ENCODE peak calls at places on chromosomes 1 and 21, in four cellular contexts. G, D, R and P are unnamed samples.

GRCh38 chr1:35568975-35569395 is 4.1 kb upstream of the TFAP2E start:
- DNase-seq in G (peak; percentile 74), D (no peak), R (peak; percentile 51), P (peak; percentile 63)

GRCh38 chr1:221419513-221420088 is 322.3 kb downstream of the DUSP10 start:
- DNase-seq in G (no peak), D (no peak), R (peak; percentile 69), P (peak; percentile 67)

GRCh38 chr1:167258858-167259257 is 38.2 kb downstream of the POU2F1 start:
- DNase-seq in G (no peak), D (no peak), R (no peak), P (peak; percentile 56)

GRCh38 chr1:210232524-210233215 is at the start of gene SERTAD4:
- DNase-seq in G (no peak), D (no peak), R (peak; percentile 39), P (peak; percentile 31)

GRCh38 chr1:44250113-44250781 is 37.0 kb downstream of the DMAP1 start:
- DNase-seq in G (no peak), D (no peak), R (no peak), P (no peak)

GRCh38 chr1:56017336-56017735 is 562.0 kb downstream of the PLPP3 start:
- DNase-seq in G (no peak), D (no peak), R (no peak), P (no peak)

GRCh38 chr1:36515315-36516138 is 32.8 kb upstream of the CSF3R start:
- DNase-seq in G (no peak), D (no peak), R (no peak), P (no peak)

GRCh38 chr21:44686000-44686781 is 4.2 kb upstream of the KRTAP12-1 start:
- DNase-seq in G (no peak), D (no peak), R (no peak), P (no peak)

GRCh38 chr1:174768949-174769348 is 230.8 kb upstream of the CACYBP start:
- DNase-seq in G (no peak), D (no peak), R (no peak), P (no peak)

GRCh38 chr1:69421286-69421685 is 146.4 kb upstream of the LRRC7 start:
- DNase-seq in G (peak; percentile 16), D (no peak), R (no peak), P (no peak)

GRCh38 chr1:53979712-53980450 is 33.7 kb downstream of the LRRC42 start:
- DNase-seq in G (no peak), D (no peak), R (no peak), P (no peak)

GRCh38 chr1:61337981-61338848 is 255.9 kb downstream of the NFIA start:
- DNase-seq in G (peak; percentile 95), D (no peak), R (peak; percentile 91), P (peak; percentile 90)

GRCh38 chr1:107141491-107142369 is 891 bp downstream of the NTNG1 start:
- DNase-seq in G (peak; percentile 14), D (peak; percentile 32), R (peak; percentile 50), P (peak; percentile 57)

GRCh38 chr1:50605186-50605875 is 182.1 kb upstream of the DMRTA2 start:
- DNase-seq in G (peak; percentile 63), D (no peak), R (peak; percentile 50), P (peak; percentile 55)

GRCh38 chr1:194873328-194873923 is 1687.0 kb upstream of the B3GALT2 start:
- DNase-seq in G (no peak), D (no peak), R (no peak), P (no peak)

GRCh38 chr1:171441278-171441677 is 44.1 kb upstream of the PRRC2C start:
- DNase-seq in G (peak; percentile 12), D (no peak), R (peak; percentile 76), P (peak; percentile 85)

GRCh38 chr1:152884506-152884905 is 6.4 kb downstream of the SMCP start:
- DNase-seq in G (no peak), D (no peak), R (no peak), P (no peak)

GRCh38 chr1:56326056-56326455 is 253.3 kb downstream of the PLPP3 start:
- DNase-seq in G (no peak), D (no peak), R (no peak), P (no peak)

GRCh38 chr1:9807541-9807940 is 16.2 kb downstream of the CLSTN1 start:
- DNase-seq in G (no peak), D (no peak), R (no peak), P (no peak)

GRCh38 chr1:93980320-93980744 is 71.1 kb upstream of the GCLM start:
- DNase-seq in G (no peak), D (no peak), R (no peak), P (peak; percentile 30)

GRCh38 chr1:67795179-67795916 is 37.9 kb downstream of the GNG12 start:
- DNase-seq in G (no peak), D (no peak), R (no peak), P (no peak)

GRCh38 chr1:31605908-31606427 is 11.5 kb upstream of the HCRTR1 start:
- DNase-seq in G (peak; percentile 78), D (peak; percentile 26), R (peak; percentile 66), P (peak; percentile 31)

GRCh38 chr1:205739348-205740160 is 10.4 kb downstream of the NUCKS1 start:
- DNase-seq in G (peak; percentile 51), D (no peak), R (peak; percentile 36), P (peak; percentile 94)

GRCh38 chr1:57659804-57660203 is 235.9 kb upstream of the DAB1 start:
- DNase-seq in G (no peak), D (no peak), R (no peak), P (no peak)

GRCh38 chr1:221881805-221882581 is 140.1 kb upstream of the DUSP10 start:
- DNase-seq in G (no peak), D (no peak), R (no peak), P (no peak)

GRCh38 chr1:55326496-55326895 is 111.3 kb upstream of the USP24 start:
- DNase-seq in G (no peak), D (no peak), R (peak; percentile 46), P (peak; percentile 50)

GRCh38 chr1:51622455-51622913 is 5.6 kb downstream of the OSBPL9 start:
- DNase-seq in G (peak; percentile 80), D (no peak), R (peak; percentile 69), P (peak; percentile 71)

GRCh38 chr1:41805771-41806471 is 112.8 kb downstream of the HIVEP3 start:
- DNase-seq in G (no peak), D (no peak), R (no peak), P (no peak)

GRCh38 chr1:2067981-2068380 is 17.8 kb downstream of the PRKCZ start:
- DNase-seq in G (no peak), D (no peak), R (no peak), P (no peak)

GRCh38 chr1:32612189-32612881 is 38.0 kb downstream of the ZBTB8OS start:
- DNase-seq in G (peak; percentile 72), D (peak; percentile 55), R (peak; percentile 54), P (peak; percentile 74)
- TF ChIP-seq CTCF in G (peak; percentile 24), D (no peak), R (peak; percentile 63), P (peak; percentile 18)

GRCh38 chr1:196305216-196305615 is 303.0 kb downstream of the KCNT2 start:
- DNase-seq in G (no peak), D (no peak), R (no peak), P (no peak)

GRCh38 chr1:196312739-196313138 is 295.5 kb downstream of the KCNT2 start:
- DNase-seq in G (no peak), D (no peak), R (no peak), P (no peak)

GRCh38 chr1:196308171-196308570 is 300.1 kb downstream of the KCNT2 start:
- DNase-seq in G (no peak), D (no peak), R (no peak), P (no peak)

GRCh38 chr1:196306421-196306820 is 301.8 kb downstream of the KCNT2 start:
- DNase-seq in G (no peak), D (no peak), R (no peak), P (no peak)

DNA sequence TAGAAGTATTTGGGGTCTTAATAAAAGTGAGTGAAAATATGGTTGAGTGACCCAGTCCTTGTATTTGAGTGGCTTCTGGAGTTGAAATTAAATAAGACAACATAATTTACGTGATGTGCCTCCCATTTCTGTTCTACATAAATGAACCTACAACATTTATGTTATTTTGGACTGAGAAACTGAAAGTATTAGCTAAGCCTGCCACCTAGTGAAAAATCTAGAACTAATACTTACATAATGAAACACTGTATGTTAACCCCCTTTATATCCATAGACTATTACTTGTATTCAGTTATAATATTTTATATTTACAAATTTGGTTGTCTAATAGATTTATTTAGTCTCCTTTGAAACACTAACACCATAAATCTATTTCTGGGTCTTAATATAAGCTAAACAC is 298.9 kb downstream of the KCNT2 start:
- DNase-seq in G (no peak), D (no peak), R (peak; percentile 43), P (peak; percentile 23)
- TF ChIP-seq CTCF in G (no peak), D (no peak), R (peak; percentile 76), P (no peak)

GRCh38 chr1:208652300-208653160 is 408.3 kb upstream of the PLXNA2 start:
- DNase-seq in G (peak; percentile 80), D (no peak), R (peak; percentile 63), P (peak; percentile 61)

GRCh38 chr1:208654241-208654640 is 410.1 kb upstream of the PLXNA2 start:
- DNase-seq in G (peak; percentile 5), D (no peak), R (no peak), P (peak; percentile 13)
- TF ChIP-seq CTCF in G (peak; percentile 59), D (no peak), R (peak; percentile 68), P (peak; percentile 38)

GRCh38 chr1:47174621-47175020 is 15.2 kb downstream of the PDZK1IP1 start:
- DNase-seq in G (no peak), D (no peak), R (no peak), P (no peak)
- TF ChIP-seq CTCF in G (no peak), D (no peak), R (no peak), P (no peak)

GRCh38 chr1:235270625-235271024 is 57.4 kb downstream of the ARID4B start:
- DNase-seq in G (no peak), D (no peak), R (peak; percentile 37), P (peak; percentile 49)
- TF ChIP-seq CTCF in G (no peak), D (no peak), R (no peak), P (peak; percentile 24)

DNA sequence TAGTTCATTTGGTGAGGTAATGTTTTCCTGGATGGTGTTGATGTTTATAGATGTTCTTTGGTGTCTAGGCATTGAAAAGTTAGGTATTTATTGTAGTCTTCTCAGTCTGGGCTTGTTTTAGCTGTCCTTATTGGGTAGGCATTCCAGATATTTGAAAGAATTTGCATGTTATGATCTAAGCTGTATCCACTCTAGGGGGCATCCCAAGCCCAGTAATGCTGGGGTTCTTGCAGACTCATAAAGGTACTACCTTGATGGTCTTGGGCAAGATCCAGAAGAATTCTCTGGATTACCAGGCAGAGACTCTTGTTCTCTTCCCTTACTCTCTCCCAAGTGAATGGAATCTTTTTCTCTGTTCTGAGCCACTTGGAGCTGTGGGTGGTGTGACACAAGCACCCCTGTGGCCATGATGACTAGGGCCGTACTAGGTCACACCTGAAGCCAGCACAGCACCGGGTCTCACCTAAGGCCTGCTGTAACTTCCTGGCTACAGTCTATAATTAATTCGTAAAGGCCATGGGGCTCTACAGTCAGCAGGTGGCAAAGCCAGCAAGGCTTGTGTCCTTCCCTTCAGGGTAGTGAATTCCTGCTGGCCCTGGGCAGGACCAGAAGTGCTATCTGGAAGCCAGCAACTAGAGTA is 74.8 kb upstream of the PDE4B start:
- DNase-seq in G (peak; percentile 39), D (no peak), R (peak; percentile 37), P (peak; percentile 64)
- TF ChIP-seq CTCF in G (peak; percentile 51), D (no peak), R (peak; percentile 65), P (peak; percentile 49)

DNA sequence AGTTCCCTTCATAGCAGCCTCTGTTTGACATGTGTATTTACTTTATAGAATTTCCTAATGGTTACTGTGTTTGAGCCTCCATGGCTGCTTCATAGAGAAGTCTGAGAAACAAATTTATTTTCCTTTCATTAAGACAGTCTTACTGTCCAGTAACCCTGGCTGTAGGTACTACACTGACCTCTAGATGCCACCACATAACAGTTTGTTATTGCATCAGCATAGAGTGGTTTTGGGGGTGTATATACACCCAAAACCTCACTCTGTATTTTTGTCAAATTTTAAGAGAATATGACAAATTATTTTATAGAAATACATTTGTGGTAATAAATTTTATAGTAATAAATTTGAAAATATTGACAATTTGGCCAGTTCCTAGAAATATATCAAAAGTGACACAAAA is 57.3 kb downstream of the OBSCN start:
- DNase-seq in G (no peak), D (no peak), R (peak; percentile 19), P (peak; percentile 36)
- TF ChIP-seq CTCF in G (peak; percentile 14), D (no peak), R (peak; percentile 32), P (peak; percentile 41)